ENCODE peak calls at places on chromosomes 6 and 20, in four cellular contexts. F is endothelial cell of umbilical vein, E is foreskin keratinocyte, S is heart right ventricle. K is an unnamed sample.

GRCh38 chr6:20770776-20771175 is 236.5 kb downstream of the CDKAL1 start:
- DNase-seq in F (no peak), E (no peak), S (no peak), K (no peak)

GRCh38 chr20:57498425-57499400 is 26.2 kb downstream of the CTCFL start:
- DNase-seq in F (no peak), E (no peak), S (no peak), K (peak; percentile 55)

GRCh38 chr6:7559651-7560385 is 18.3 kb downstream of the DSP start:
- DNase-seq in F (no peak), E (peak; percentile 37), S (no peak), K (no peak)

GRCh38 chr6:159376443-159377182 is 207.4 kb downstream of the FNDC1 start:
- DNase-seq in F (no peak), E (no peak), S (no peak), K (no peak)

GRCh38 chr6:132202569-132202968 is 198.7 kb downstream of the MOXD1 start:
- DNase-seq in F (peak; percentile 20), E (no peak), S (no peak), K (no peak)

GRCh38 chr20:63808964-63809674 is 21.9 kb downstream of the ZBTB46 start:
- DNase-seq in F (no peak), E (no peak), S (no peak), K (no peak)

GRCh38 chr6:126944512-126944911 is 174.0 kb upstream of the RSPO3 start:
- DNase-seq in F (no peak), E (no peak), S (no peak), K (no peak)

GRCh38 chr6:135722679-135723078 is 128.8 kb upstream of the PDE7B start:
- DNase-seq in F (peak; percentile 88), E (peak; percentile 54), S (no peak), K (no peak)

GRCh38 chr6:6654599-6655575 is 66.4 kb downstream of the LY86 start:
- DNase-seq in F (peak; percentile 78), E (no peak), S (no peak), K (no peak)

GRCh38 chr20:51424270-51425041 is 118.1 kb downstream of the NFATC2 start:
- DNase-seq in F (no peak), E (no peak), S (no peak), K (no peak)

GRCh38 chr20:17295151-17295726 is 68.4 kb downstream of the PCSK2 start:
- DNase-seq in F (no peak), E (no peak), S (no peak), K (no peak)

GRCh38 chr20:63421913-63422312 is 50.5 kb downstream of the KCNQ2 start:
- DNase-seq in F (no peak), E (no peak), S (no peak), K (no peak)

GRCh38 chr6:33297406-33297955 is 1.3 kb downstream of the RGL2 start:
- DNase-seq in F (peak; percentile 23), E (no peak), S (no peak), K (no peak)

GRCh38 chr6:33607784-33608161 is 13.3 kb upstream of the ITPR3 start:
- DNase-seq in F (no peak), E (no peak), S (no peak), K (no peak)

GRCh38 chr6:79895382-79896100 is 51.8 kb downstream of the ELOVL4 start:
- DNase-seq in F (no peak), E (peak; percentile 72), S (no peak), K (no peak)

GRCh38 chr20:59737073-59737691 is 132.8 kb downstream of the PHACTR3 start:
- DNase-seq in F (no peak), E (no peak), S (no peak), K (no peak)

GRCh38 chr6:71531006-71531405 is 242.4 kb downstream of the OGFRL1 start:
- DNase-seq in F (no peak), E (no peak), S (no peak), K (no peak)

GRCh38 chr6:13766201-13766634 is 48.1 kb downstream of the MCUR1 start:
- DNase-seq in F (no peak), E (peak; percentile 30), S (no peak), K (peak; percentile 39)

GRCh38 chr20:15561707-15562106 is 1011.5 kb downstream of the KIF16B start:
- DNase-seq in F (no peak), E (no peak), S (no peak), K (no peak)

GRCh38 chr6:152380993-152381898 is 255.9 kb downstream of the SYNE1 start:
- DNase-seq in F (peak; percentile 95), E (peak; percentile 67), S (peak; percentile 70), K (no peak)

GRCh38 chr20:57465486-57465885 is 59.5 kb downstream of the CTCFL start:
- DNase-seq in F (no peak), E (no peak), S (no peak), K (no peak)

GRCh38 chr6:69883551-69883950 is 17.2 kb downstream of the COL19A1 start:
- DNase-seq in F (no peak), E (no peak), S (no peak), K (no peak)

GRCh38 chr6:143270026-143270425 is 180.5 kb downstream of the ADAT2 start:
- DNase-seq in F (no peak), E (no peak), S (no peak), K (no peak)

GRCh38 chr20:59996112-59996511 is 37.9 kb downstream of the CDH26 start:
- DNase-seq in F (no peak), E (no peak), S (no peak), K (no peak)

GRCh38 chr20:10074513-10074912 is 39.7 kb downstream of the ANKEF1 start:
- DNase-seq in F (peak; percentile 76), E (peak; percentile 91), S (no peak), K (no peak)

GRCh38 chr6:52352239-52353008 is 9.5 kb upstream of the PAQR8 start:
- DNase-seq in F (peak; percentile 85), E (peak; percentile 98), S (no peak), K (no peak)

GRCh38 chr6:157401734-157402338 is 20.8 kb downstream of the ZDHHC14 start:
- DNase-seq in F (no peak), E (no peak), S (no peak), K (no peak)

GRCh38 chr6:17417817-17418216 is 24.4 kb downstream of the CAP2 start:
- DNase-seq in F (no peak), E (peak; percentile 82), S (no peak), K (no peak)

DNA sequence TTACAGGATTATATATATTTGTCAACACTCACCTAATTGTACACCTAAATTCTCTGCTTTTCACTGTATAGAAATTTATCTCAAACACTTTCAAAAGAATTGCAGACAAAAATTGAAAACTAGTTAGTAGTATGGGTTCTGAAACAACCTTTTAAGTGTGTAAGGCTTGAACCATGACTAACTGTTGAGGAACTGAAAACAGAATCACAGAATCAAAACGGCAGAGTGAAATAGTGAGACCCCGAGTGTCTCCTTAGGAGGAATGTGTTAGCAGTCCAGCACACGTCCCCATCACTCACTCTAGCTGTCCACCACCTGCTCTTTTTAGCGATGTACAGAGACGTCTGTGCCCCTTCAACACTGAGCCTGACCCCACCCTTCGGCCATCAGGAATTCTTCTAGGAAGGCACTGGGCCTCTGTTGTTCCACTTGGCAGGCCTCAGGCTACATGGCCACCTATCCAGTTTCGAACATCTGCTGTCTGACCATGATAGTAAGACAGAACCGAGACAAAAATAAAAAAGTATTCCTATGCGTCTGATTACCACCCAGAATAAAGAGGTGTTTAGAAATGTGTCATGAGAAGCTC is 227.4 kb downstream of the C6orf118 start:
- DNase-seq in F (no peak), E (no peak), S (no peak), K (no peak)
- H3K4me1 ChIP-seq in F (no peaks in the 10 kb centered on the region), E (no peaks in the 10 kb centered on the region), S (no peaks in the 10 kb centered on the region), K (no peaks in the 10 kb centered on the region)

GRCh38 chr6:125942677-125943527 is 13.7 kb upstream of the HINT3 start:
- DNase-seq in F (no peak), E (peak; percentile 82), S (no peak), K (no peak)
- H3K4me1 ChIP-seq in F (peaks cover 40% of the 10 kb centered on the region), E (peaks cover 73% of the 10 kb centered on the region), S (no peaks in the 10 kb centered on the region), K (no peaks in the 10 kb centered on the region)

GRCh38 chr20:62409935-62410741 is 3.1 kb upstream of the CABLES2 start:
- DNase-seq in F (peak; percentile 28), E (no peak), S (peak; percentile 60), K (no peak)
- H3K4me1 ChIP-seq in F (peaks cover 11% of the 10 kb centered on the region), E (no peaks in the 10 kb centered on the region), S (peaks cover 14% of the 10 kb centered on the region), K (peaks cover 34% of the 10 kb centered on the region)

GRCh38 chr20:38172344-38172743 is 7.3 kb upstream of the TGM2 start:
- DNase-seq in F (peak; percentile 15), E (no peak), S (no peak), K (no peak)

GRCh38 chr20:38170219-38170902 is 5.3 kb upstream of the TGM2 start:
- DNase-seq in F (no peak), E (no peak), S (no peak), K (no peak)

GRCh38 chr20:38170914-38171300 is 5.8 kb upstream of the TGM2 start:
- DNase-seq in F (no peak), E (no peak), S (no peak), K (no peak)

GRCh38 chr20:38169636-38170035 is 4.6 kb upstream of the TGM2 start:
- DNase-seq in F (no peak), E (no peak), S (no peak), K (no peak)

DNA sequence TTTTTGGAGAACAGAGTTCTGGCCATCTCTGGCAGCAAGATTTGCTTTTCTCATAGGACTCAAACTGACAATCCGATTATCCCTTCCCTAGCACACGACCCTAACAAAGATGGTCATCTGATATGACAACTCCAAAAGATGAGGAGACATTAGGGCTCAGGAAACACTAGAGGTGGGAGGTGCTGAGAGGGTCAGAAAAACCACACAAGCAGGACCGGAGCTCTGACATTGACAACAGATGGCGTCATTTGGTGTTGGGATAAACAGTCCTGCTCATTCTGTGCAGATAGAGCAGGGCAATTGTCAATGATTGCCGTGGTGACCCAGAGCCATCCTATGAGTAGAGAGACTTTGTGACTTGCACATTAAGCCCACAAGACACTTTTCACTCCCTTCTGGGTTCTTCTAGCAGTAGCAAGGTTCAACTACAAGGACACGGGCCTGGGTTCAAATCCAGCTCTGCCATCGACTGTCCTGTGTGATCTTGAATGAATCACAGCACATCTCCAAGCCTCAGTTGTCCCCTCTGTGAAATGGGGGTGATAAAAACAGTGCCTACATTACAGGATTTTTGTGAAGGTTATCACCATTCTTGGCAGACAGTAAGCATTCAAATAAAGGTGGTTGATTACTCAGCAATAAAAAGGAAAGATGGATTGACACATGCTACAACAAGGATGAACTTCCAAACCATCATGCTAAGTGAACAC is 6.4 kb upstream of the TGM2 start:
- DNase-seq in F (no peak), E (no peak), S (no peak), K (no peak)
- H3K4me1 ChIP-seq in F (peaks cover 52% of the 10 kb centered on the region), E (peaks cover 24% of the 10 kb centered on the region), S (peaks cover 13% of the 10 kb centered on the region), K (no peaks in the 10 kb centered on the region)

K was measured in CD4-positive, CD25-positive, alpha-beta regulatory T cell.